ENCODE peak calls at places on chromosomes 16 and 17, in nine cellular contexts. G, Q, Z, K, V, D, P, X and I are unnamed samples.
A peak's percentile ranks its signal among the peaks of the same experiment; 100 is the strongest.

GRCh38 chr17:73750975-73751374 is 106.7 kb upstream of the SDK2 start:
- DNase-seq in Q (no peak), X (no peak), G (no peak), D (no peak), V (no peak), K (no peak), P (no peak), Z (no peak), I (no peak)

GRCh38 chr17:8935194-8935593 is 30.3 kb downstream of the PIK3R5 start:
- DNase-seq in P (no peak), X (peak; percentile 78), K (no peak), Q (no peak), D (peak; percentile 35), G (no peak), V (no peak), Z (peak; percentile 26), I (peak; percentile 42)

GRCh38 chr17:62807812-62808575 is at the start of gene MARCHF10:
- DNase-seq in K (no peak), Z (no peak), X (peak; percentile 60), V (no peak), Q (no peak), P (peak; percentile 18), D (no peak), G (no peak), I (no peak)

GRCh38 chr17:79974786-79975497 is 60.7 kb downstream of the TBC1D16 start:
- DNase-seq in V (no peak), G (no peak), Q (no peak), K (no peak), D (no peak), Z (no peak), P (no peak), X (peak; percentile 27), I (no peak)

GRCh38 chr16:69057400-69058378 is 47.8 kb upstream of the HAS3 start:
- DNase-seq in Q (peak; percentile 43), Z (peak; percentile 94), G (no peak), D (no peak), K (no peak), X (no peak), P (no peak), V (no peak), I (no peak)

GRCh38 chr17:69761767-69762321 is 313.2 kb upstream of the KCNJ16 start:
- DNase-seq in G (no peak), X (no peak), K (no peak), Z (peak; percentile 92), P (no peak), D (no peak), V (no peak), Q (peak; percentile 83), I (peak; percentile 68)

GRCh38 chr17:29615048-29615385 is 7.7 kb downstream of the CORO6 start:
- DNase-seq in G (no peak), P (no peak), D (peak; percentile 82), Z (peak; percentile 81), K (peak; percentile 75), V (peak; percentile 67), X (peak; percentile 79), Q (peak; percentile 37), I (no peak)

GRCh38 chr16:57756424-57757325 is 21.1 kb downstream of the KATNB1 start:
- DNase-seq in Q (no peak), X (peak; percentile 43), G (no peak), V (no peak), P (no peak), K (no peak), Z (no peak), D (no peak), I (no peak)

GRCh38 chr16:30912794-30913412 is 10.5 kb upstream of the FBXL19 start:
- DNase-seq in D (no peak), P (no peak), Q (no peak), Z (no peak), K (no peak), X (no peak), G (no peak), V (no peak), I (no peak)

GRCh38 chr16:57617604-57618111 is 10.8 kb upstream of the ADGRG1 start:
- DNase-seq in V (no peak), D (no peak), Q (no peak), Z (no peak), K (peak; percentile 51), G (no peak), P (no peak), X (no peak), I (no peak)

GRCh38 chr16:70801611-70802010 is 653 bp upstream of the VAC14 start:
- DNase-seq in P (no peak), D (no peak), X (no peak), G (no peak), K (no peak), Q (no peak), V (no peak), Z (no peak), I (no peak)

GRCh38 chr17:17935321-17936271 is 36.6 kb downstream of the TOM1L2 start:
- DNase-seq in P (no peak), D (no peak), Q (peak; percentile 94), K (peak; percentile 72), Z (peak; percentile 95), G (no peak), X (peak; percentile 56), V (no peak), I (peak; percentile 81)

GRCh38 chr16:15765880-15766279 is 90.9 kb downstream of the MYH11 start:
- DNase-seq in X (no peak), Q (peak; percentile 71), Z (peak; percentile 61), G (peak; percentile 52), D (peak; percentile 7), P (peak; percentile 94), V (no peak), K (no peak), I (peak; percentile 55)

GRCh38 chr16:57829969-57830360 is 27.7 kb upstream of the KIFC3 start:
- DNase-seq in X (no peak), Z (no peak), P (no peak), D (no peak), Q (no peak), V (no peak), G (no peak), K (no peak), I (no peak)

GRCh38 chr16:3810818-3811217 is 69.7 kb downstream of the CREBBP start:
- DNase-seq in G (no peak), Z (no peak), Q (no peak), P (no peak), X (no peak), V (no peak), D (no peak), K (no peak), I (no peak)

GRCh38 chr16:3816326-3816725 is 64.2 kb downstream of the CREBBP start:
- DNase-seq in P (no peak), Q (no peak), D (no peak), V (no peak), K (no peak), X (no peak), Z (no peak), G (no peak), I (no peak)

GRCh38 chr16:3812469-3813172 is 67.9 kb downstream of the CREBBP start:
- DNase-seq in Z (no peak), D (no peak), Q (no peak), K (no peak), G (no peak), X (no peak), P (no peak), V (no peak), I (no peak)

GRCh38 chr16:3819175-3819527 is 61.4 kb downstream of the CREBBP start:
- DNase-seq in P (no peak), Z (no peak), G (no peak), X (no peak), V (no peak), K (no peak), Q (no peak), D (no peak), I (no peak)

DNA sequence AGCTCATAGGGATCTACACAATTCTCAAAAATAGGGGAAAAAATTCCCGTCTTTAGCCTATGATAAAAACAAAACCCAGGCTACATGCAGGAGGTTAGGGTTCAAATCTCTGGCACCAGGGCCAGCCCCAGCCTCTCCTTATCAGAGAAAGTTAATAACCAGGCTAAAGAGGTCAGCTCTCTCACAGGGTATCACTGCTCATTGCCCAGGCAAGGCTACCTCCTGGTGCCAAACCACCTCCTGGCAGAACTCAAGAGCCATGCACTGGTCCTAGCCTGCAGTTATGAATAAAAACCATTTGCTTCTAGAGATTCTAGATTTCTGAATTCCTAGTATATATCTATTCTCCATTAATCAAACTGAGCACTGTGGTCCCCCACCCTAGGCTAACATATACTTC is 65.8 kb downstream of the CREBBP start:
- DNase-seq in K (no peak), Z (no peak), G (no peak), P (no peak), D (no peak), V (no peak), X (no peak), Q (no peak), I (no peak)
- H3K4me1 ChIP-seq in K (peaks cover 3% of the 10 kb centered on the region), Z (peaks cover 12% of the 10 kb centered on the region), G (peaks cover 78% of the 10 kb centered on the region), P (no peaks in the 10 kb centered on the region), D (peaks cover 77% of the 10 kb centered on the region), V (peaks cover 31% of the 10 kb centered on the region), X (peaks cover 52% of the 10 kb centered on the region), Q (peaks cover 13% of the 10 kb centered on the region), I (peaks cover 9% of the 10 kb centered on the region)

GRCh38 chr16:87441886-87442580 is 49.9 kb downstream of the MAP1LC3B start:
- DNase-seq in X (no peak), V (no peak), P (no peak), D (no peak), Z (peak; percentile 20), K (no peak), G (no peak), Q (peak; percentile 7), I (peak; percentile 29)
- H3K4me3 ChIP-seq in X (no peak overlapping the region), V (no peak overlapping the region), P (no peak overlapping the region), D (no peak overlapping the region), Z (no peak overlapping the region), K (no peak overlapping the region), G (no peak overlapping the region), Q (no peak overlapping the region), I (no peak overlapping the region)

GRCh38 chr16:72464597-72465368 is 292.8 kb upstream of the PMFBP1 start:
- DNase-seq in G (no peak), K (no peak), X (no peak), D (no peak), Z (no peak), P (no peak), Q (no peak), V (no peak), I (no peak)
- H3K4me1 ChIP-seq in G (no peaks in the 10 kb centered on the region), K (no peaks in the 10 kb centered on the region), X (no peaks in the 10 kb centered on the region), D (no peaks in the 10 kb centered on the region), Z (peaks cover 17% of the 10 kb centered on the region), P (no peaks in the 10 kb centered on the region), Q (peaks cover 14% of the 10 kb centered on the region), V (no peaks in the 10 kb centered on the region), I (no peaks in the 10 kb centered on the region)

GRCh38 chr17:66541461-66542182 is 239.2 kb downstream of the PRKCA start:
- DNase-seq in G (peak; percentile 26), V (no peak), D (no peak), Q (peak; percentile 71), K (no peak), Z (no peak), P (peak; percentile 41), X (no peak), I (no peak)

GRCh38 chr17:66538776-66539175 is 236.4 kb downstream of the PRKCA start:
- DNase-seq in Q (no peak), V (no peak), Z (no peak), G (no peak), D (no peak), X (no peak), K (no peak), P (no peak), I (peak; percentile 30)

GRCh38 chr17:66537518-66537917 is 235.1 kb downstream of the PRKCA start:
- DNase-seq in V (no peak), D (no peak), X (no peak), G (no peak), Q (no peak), K (no peak), P (no peak), Z (no peak), I (no peak)

GRCh38 chr17:66542183-66542966 is 240.0 kb downstream of the PRKCA start:
- DNase-seq in K (no peak), G (no peak), V (no peak), Q (peak; percentile 44), P (peak; percentile 59), X (no peak), Z (peak; percentile 51), D (no peak), I (peak; percentile 73)

GRCh38 chr17:66540131-66540781 is 237.8 kb downstream of the PRKCA start:
- DNase-seq in Q (peak; percentile 85), V (no peak), X (no peak), P (peak; percentile 31), Z (peak; percentile 95), G (peak; percentile 40), D (no peak), K (no peak), I (peak; percentile 95)
- H3K4me3 ChIP-seq in Q (peak overlapping the region; percentile 70), V (no peak overlapping the region), X (no peak overlapping the region), P (no peak overlapping the region), Z (peak overlapping the region; percentile 58), G (no peak overlapping the region), D (no peak overlapping the region), K (no peak overlapping the region), I (peak overlapping the region; percentile 10)